ENCODE peak calls at places on chromosomes 7 and 10, in four cellular contexts. V is IMR-90, O is hepatocyte, E is HCT116. U is an unnamed sample. For H3K36me3, the result is how much of the 10 kb centered on the place peaks cover.

GRCh38 chr7:141700848-141701371 is 1.1 kb downstream of the DENND11 start:
- DNase-seq in V (no peak), O (no peak), E (no peak), U (no peak)

GRCh38 chr7:159127691-159128642 is 16.7 kb downstream of the VIPR2 start:
- DNase-seq in O (no peak), V (no peak), E (no peak), U (no peak)

GRCh38 chr7:135169141-135169935 is 1.2 kb downstream of the CYREN start:
- DNase-seq in E (peak), O (peak), V (peak), U (peak)

GRCh38 chr10:44571701-44572100 is 186.8 kb upstream of the CXCL12 start:
- DNase-seq in E (no peak), O (no peak), V (peak), U (no peak)

GRCh38 chr7:22586806-22587180 is 86.8 kb upstream of the STEAP1B start:
- DNase-seq in V (peak), O (peak), E (no peak), U (peak)

GRCh38 chr7:155917836-155918385 is 105.6 kb upstream of the SHH start:
- DNase-seq in O (no peak), E (no peak), V (no peak), U (no peak)

GRCh38 chr7:83850037-83850619 is 201.2 kb upstream of the SEMA3E start:
- DNase-seq in V (no peak), E (no peak), O (no peak), U (no peak)

GRCh38 chr7:131424219-131424822 is 96.6 kb downstream of the MKLN1 start:
- DNase-seq in O (peak), E (peak), V (peak), U (peak)

GRCh38 chr7:101804087-101804631 is 13.3 kb upstream of the CUX1 start:
- DNase-seq in O (no peak), V (no peak), E (no peak), U (peak)

GRCh38 chr10:103295391-103296044 is 18.6 kb downstream of the INA start:
- DNase-seq in O (peak), E (no peak), V (peak), U (peak)

GRCh38 chr7:80935971-80936370 is 17.1 kb upstream of the SEMA3C start:
- DNase-seq in O (no peak), V (no peak), E (no peak), U (no peak)

GRCh38 chr10:70481831-70482530 is 3.4 kb downstream of the PALD1 start:
- DNase-seq in V (no peak), E (no peak), O (no peak), U (no peak)

GRCh38 chr10:3251172-3251571 is 78.6 kb upstream of the PITRM1 start:
- DNase-seq in E (no peak), O (no peak), V (no peak), U (no peak)

GRCh38 chr10:30811665-30812017 is 182.1 kb upstream of the LYZL2 start:
- DNase-seq in V (no peak), O (no peak), E (no peak), U (no peak)

GRCh38 chr7:99381664-99382075 is 7.1 kb downstream of the ARPC1B start:
- DNase-seq in E (no peak), V (no peak), O (no peak), U (no peak)

GRCh38 chr10:49241365-49241764 is 53.2 kb upstream of the TMEM273 start:
- DNase-seq in V (no peak), O (no peak), E (no peak), U (no peak)

GRCh38 chr7:23093546-23093945 is 12.0 kb upstream of the KLHL7 start:
- DNase-seq in E (no peak), O (no peak), V (peak), U (peak)

GRCh38 chr7:104945599-104945956 is 68.4 kb upstream of the KMT2E start:
- DNase-seq in E (no peak), O (no peak), V (no peak), U (peak)

GRCh38 chr10:132054564-132054963 is 11.2 kb upstream of the JAKMIP3 start:
- DNase-seq in V (no peak), E (no peak), O (peak), U (no peak)

GRCh38 chr10:42475168-42476098 is 162.9 kb downstream of the ZNF33B start:
- DNase-seq in O (no peak), E (peak), V (peak), U (no peak)

GRCh38 chr10:127990846-127991542 is 84.1 kb downstream of the PTPRE start:
- DNase-seq in E (peak), O (peak), V (peak), U (peak)

GRCh38 chr7:30734497-30734896 is 17.4 kb upstream of the INMT start:
- DNase-seq in O (no peak), V (no peak), E (no peak), U (no peak)

GRCh38 chr10:947051-947450 is 15.5 kb upstream of the LARP4B start:
- DNase-seq in V (no peak), E (no peak), O (no peak), U (no peak)

GRCh38 chr7:45915606-45916005 is 5.5 kb downstream of the IGFBP3 start:
- DNase-seq in O (no peak), V (peak), E (no peak), U (no peak)

GRCh38 chr10:110420401-110421193 is 77.1 kb upstream of the DUSP5 start:
- DNase-seq in V (peak), O (no peak), E (no peak), U (peak)

GRCh38 chr7:39810204-39810642 is 139.8 kb upstream of the CDK13 start:
- DNase-seq in V (no peak), E (peak), O (peak), U (peak)

GRCh38 chr10:664248-664647 is 25.2 kb downstream of the DIP2C start:
- DNase-seq in O (no peak), E (no peak), V (no peak), U (no peak)

GRCh38 chr7:152505606-152506005 is 69.8 kb upstream of the KMT2C start:
- DNase-seq in O (no peak), V (no peak), E (no peak), U (no peak)

GRCh38 chr10:96271017-96271815 is at the start of gene BLNK:
- DNase-seq in O (peak), V (peak), E (no peak), U (peak)

GRCh38 chr7:42843209-42843800 is 68.6 kb downstream of the C7orf25 start:
- DNase-seq in E (peak), O (peak), V (peak), U (peak)

DNA sequence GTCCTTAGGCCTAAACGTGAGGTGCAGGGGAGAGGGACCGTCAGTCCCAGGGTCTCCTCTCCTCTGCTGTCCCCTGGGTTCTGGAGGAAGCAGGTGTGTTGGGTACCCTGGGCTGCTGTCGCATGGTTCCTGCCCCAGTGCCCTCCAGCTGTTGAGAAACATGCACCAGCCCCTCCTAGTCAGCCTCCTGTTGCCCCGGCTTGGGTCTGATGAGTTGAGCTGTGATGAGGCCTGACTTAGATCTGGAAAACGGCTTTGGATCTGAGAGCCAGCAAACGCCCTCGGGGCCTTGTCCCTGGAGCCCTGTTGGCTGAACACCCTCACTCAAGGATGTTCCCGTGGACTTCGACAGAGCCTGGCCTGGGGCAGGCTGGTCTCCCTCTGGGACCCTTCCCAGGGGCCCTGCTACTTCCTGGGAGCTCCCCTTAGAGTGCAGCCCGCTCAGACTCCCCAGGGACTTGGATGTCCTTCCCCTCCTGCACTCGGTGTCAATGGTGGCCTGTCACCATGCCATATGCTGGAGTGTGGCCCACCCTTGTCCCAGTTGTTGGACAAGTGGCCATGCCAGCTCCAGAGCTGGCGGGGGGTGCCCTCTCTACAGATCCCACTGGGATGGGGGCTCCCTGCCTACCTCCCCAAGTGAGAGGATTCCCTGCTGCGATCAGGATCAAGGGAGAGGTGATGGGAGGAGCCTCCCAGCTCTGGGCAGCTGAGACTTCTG is 12.3 kb downstream of the ZNF316 start:
- DNase-seq in O (no peak), E (no peak), V (no peak), U (no peak)
- H3K36me3 ChIP-seq in O (under half), E (under half), V (half or more), U (under half)

GRCh38 chr7:149856-150636 is 42.3 kb upstream of the FAM20C start:
- DNase-seq in O (peak), V (no peak), E (no peak), U (peak)
- H3K4me3 ChIP-seq in O (no peak), V (peak), E (peak), U (peak)

DNA sequence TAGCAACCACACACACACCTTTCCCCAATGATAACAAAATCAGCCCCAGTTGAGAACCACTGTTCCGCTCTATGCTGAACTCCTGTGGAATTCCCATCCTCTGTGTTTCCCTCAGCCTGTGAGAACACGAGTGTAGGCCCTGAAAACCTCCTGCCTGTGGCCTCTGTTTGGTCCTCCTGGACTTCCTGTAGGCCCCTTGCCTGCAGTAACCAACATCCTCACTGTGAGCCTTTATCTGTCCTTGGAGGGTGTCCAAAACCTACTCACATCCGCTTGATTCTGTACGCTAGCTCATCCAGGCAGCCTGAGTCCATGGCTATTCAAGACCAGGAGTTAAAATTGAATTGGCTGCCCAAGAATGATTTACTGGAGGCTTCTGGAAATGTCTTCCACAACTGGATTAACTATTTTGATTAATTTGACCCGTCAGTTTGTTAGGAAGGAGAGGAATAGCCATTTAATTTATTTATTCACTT is 149.8 kb downstream of the AKR1D1 start:
- DNase-seq in O (peak), V (no peak), E (no peak), U (no peak)
- TF ChIP-seq CTCF in O (no peak), V (no peak), E (no peak), U (no peak)

GRCh38 chr7:5082806-5083205 is 37.1 kb downstream of the RBAK start:
- DNase-seq in E (no peak), O (no peak), V (no peak), U (no peak)
- H3K36me3 ChIP-seq in E (under half), O (under half), V (under half), U (under half)

GRCh38 chr7:55569269-55569663 is 3.0 kb downstream of the VOPP1 start:
- DNase-seq in V (no peak), E (no peak), O (no peak), U (no peak)
- H3K4me3 ChIP-seq in V (no peak), E (no peak), O (no peak), U (no peak)

DNA sequence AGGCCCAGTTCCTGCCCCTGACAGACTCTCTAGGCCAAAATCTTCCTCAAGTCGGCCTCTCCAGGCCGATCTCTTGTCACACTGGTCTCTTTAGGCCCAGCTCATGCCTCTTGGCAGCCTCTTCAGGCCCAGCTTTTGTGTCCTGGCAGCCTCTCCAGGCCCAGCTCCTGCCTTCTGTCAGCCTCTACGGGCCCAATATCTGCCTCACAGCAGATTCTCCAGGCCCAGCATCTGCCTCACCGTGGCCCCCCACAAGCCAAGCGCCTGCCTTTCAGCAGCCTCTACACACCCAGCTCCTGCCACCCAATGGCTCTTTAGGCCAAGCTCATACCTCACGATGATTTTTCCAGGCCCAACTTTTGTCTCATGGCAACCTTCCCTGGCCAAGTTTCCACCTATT is 33.0 kb upstream of the VKORC1L1 start:
- DNase-seq in E (no peak), V (no peak), O (no peak), U (no peak)
- TF ChIP-seq CTCF in E (no peak), V (no peak), O (no peak), U (no peak)

GRCh38 chr10:88908194-88908593 is 28.1 kb downstream of the STAMBPL1 start:
- DNase-seq in V (no peak), O (no peak), E (no peak), U (no peak)
- H3K36me3 ChIP-seq in V (under half), O (under half), E (under half), U (under half)

GRCh38 chr10:93572606-93573005 is 6.1 kb downstream of the FFAR4 start:
- DNase-seq in V (no peak), E (no peak), O (no peak), U (no peak)

GRCh38 chr10:93573051-93573909 is 6.8 kb downstream of the FFAR4 start:
- DNase-seq in E (no peak), O (no peak), V (no peak), U (peak)

GRCh38 chr10:93568105-93568390 is 1.6 kb downstream of the FFAR4 start:
- DNase-seq in V (no peak), O (no peak), E (no peak), U (no peak)

GRCh38 chr10:93567277-93568104 is 1.0 kb downstream of the FFAR4 start:
- DNase-seq in V (no peak), O (no peak), E (no peak), U (no peak)

GRCh38 chr10:93570383-93570782 is 3.9 kb downstream of the FFAR4 start:
- DNase-seq in V (no peak), O (no peak), E (no peak), U (no peak)
- H3K4me3 ChIP-seq in V (no peak), O (no peak), E (no peak), U (no peak)